ENCODE peak calls at places on chromosomes 3 and 15, in six cellular contexts. P is IMR-90; E is keratinocyte; C is AG04449; V is CD4-positive, alpha-beta T cell; B is sigmoid colon. U is an unnamed sample.

GRCh38 chr15:31513178-31513577 is 186.5 kb downstream of the KLF13 start:
- DNase-seq in B (no peak), V (no peak), E (no peak), P (no peak), C (no peak), U (no peak)

GRCh38 chr15:101049856-101050646 is 130.9 kb downstream of the LRRK1 start:
- DNase-seq in C (no peak), V (no peak), B (peak), P (no peak), E (no peak), U (peak)

GRCh38 chr3:55454611-55455010 is 32.5 kb downstream of the WNT5A start:
- DNase-seq in B (no peak), C (no peak), E (no peak), P (peak), V (no peak), U (no peak)

GRCh38 chr15:48096813-48097212 is 24.0 kb upstream of the SLC24A5 start:
- DNase-seq in C (peak), V (no peak), P (peak), B (no peak), E (peak), U (no peak)

GRCh38 chr15:99706557-99707303 is 26.5 kb downstream of the LYSMD4 start:
- DNase-seq in C (no peak), V (no peak), B (no peak), P (no peak), E (no peak), U (no peak)

GRCh38 chr3:179809639-179810038 is 156.8 kb downstream of the USP13 start:
- DNase-seq in P (no peak), C (no peak), B (no peak), V (no peak), E (no peak), U (no peak)

GRCh38 chr3:114823061-114823460 is 324.0 kb downstream of the ZBTB20 start:
- DNase-seq in P (no peak), V (no peak), E (no peak), C (no peak), B (no peak), U (no peak)

GRCh38 chr15:42045211-42045615 is 24.4 kb upstream of the PLA2G4E start:
- DNase-seq in V (no peak), B (no peak), C (no peak), E (no peak), P (no peak), U (no peak)

GRCh38 chr15:31098953-31099740 is 2.4 kb downstream of the TRPM1 start:
- DNase-seq in B (no peak), V (no peak), P (no peak), E (no peak), C (no peak), U (no peak)

GRCh38 chr3:163347944-163348343 is 1730.4 kb downstream of the SI start:
- DNase-seq in C (no peak), V (no peak), E (no peak), P (no peak), B (no peak), U (no peak)

GRCh38 chr15:68774120-68774519 is 46.6 kb downstream of the ANP32A start:
- DNase-seq in P (no peak), B (no peak), V (no peak), C (no peak), E (no peak), U (no peak)

GRCh38 chr3:4153771-4154170 is 149.4 kb upstream of the SETMAR start:
- DNase-seq in C (no peak), P (no peak), V (no peak), B (no peak), E (no peak), U (no peak)

GRCh38 chr15:101531170-101531569 is 41.7 kb upstream of the PCSK6 start:
- DNase-seq in P (no peak), V (no peak), E (no peak), C (no peak), B (no peak), U (no peak)

GRCh38 chr3:140972833-140973232 is 31.2 kb downstream of the SLC25A36 start:
- DNase-seq in B (no peak), V (no peak), E (no peak), P (peak), C (no peak), U (no peak)

GRCh38 chr15:84034831-84035753 is 200.5 kb upstream of the GOLGA6L4 start:
- DNase-seq in C (peak), P (peak), B (no peak), E (peak), V (no peak), U (no peak)
- TF ChIP-seq CTCF in C (peak), P (peak), B (peak), E (peak), V (no peak), U (peak)

GRCh38 chr3:133897547-133897946 is 1.9 kb upstream of the RAB6B start:
- DNase-seq in V (no peak), E (no peak), C (no peak), P (no peak), B (no peak), U (no peak)

GRCh38 chr3:133896002-133896761 is 500 bp upstream of the RAB6B start:
- DNase-seq in P (no peak), E (no peak), C (no peak), V (no peak), B (no peak), U (no peak)

GRCh38 chr3:133899309-133899708 is 3.6 kb upstream of the RAB6B start:
- DNase-seq in V (no peak), C (no peak), P (no peak), B (no peak), E (no peak), U (no peak)

GRCh38 chr3:133905376-133905775 is 9.7 kb upstream of the RAB6B start:
- DNase-seq in C (no peak), B (no peak), V (no peak), E (no peak), P (no peak), U (no peak)

GRCh38 chr3:133901083-133901482 is 5.4 kb upstream of the RAB6B start:
- DNase-seq in E (no peak), V (no peak), P (no peak), C (no peak), B (no peak), U (no peak)
- TF ChIP-seq CTCF in E (no peak), V (no peak), P (no peak), C (no peak), B (no peak), U (no peak)

GRCh38 chr3:108099679-108100428 is 9.0 kb upstream of the CD47 start:
- DNase-seq in V (no peak), C (no peak), E (no peak), B (no peak), P (peak), U (no peak)
- TF ChIP-seq CTCF in V (no peak), C (no peak), E (no peak), B (no peak), P (no peak), U (no peak)

DNA sequence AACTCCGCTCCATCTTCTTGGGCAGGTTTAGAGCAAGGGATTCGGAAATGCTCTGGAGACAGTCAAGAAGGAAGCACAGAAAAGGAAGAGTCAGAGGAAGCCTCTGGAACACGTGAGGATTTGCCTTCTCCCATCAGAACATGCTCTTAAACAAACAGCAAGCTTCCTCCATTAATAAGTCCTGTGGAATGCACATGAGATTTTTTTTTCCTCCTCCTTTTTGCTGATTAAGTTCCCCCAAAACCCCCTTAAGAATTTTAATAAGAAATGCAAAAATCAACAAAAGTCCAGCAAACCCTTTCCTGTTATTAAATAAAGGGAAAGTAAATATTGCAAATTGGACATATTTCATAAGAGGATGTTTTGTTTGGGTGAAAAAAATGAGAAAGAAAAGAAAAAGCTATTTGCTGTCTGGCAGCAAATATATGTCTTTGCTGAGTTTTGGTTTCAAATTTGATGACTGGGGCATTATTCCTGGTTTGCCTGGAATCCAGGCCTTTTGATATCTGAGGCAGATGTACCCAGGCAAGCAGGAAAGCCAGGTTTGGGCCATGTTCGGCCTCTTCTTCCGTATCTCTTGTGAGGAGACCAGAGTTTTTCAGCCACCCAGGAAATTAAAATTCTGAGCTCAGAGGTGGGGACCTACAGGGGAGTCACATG is 7.9 kb upstream of the TSEN2 start:
- DNase-seq in E (no peak), P (peak), V (no peak), B (peak), C (no peak), U (no peak)
- TF ChIP-seq CTCF in E (no peak), P (no peak), V (no peak), B (no peak), C (no peak), U (no peak)

DNA sequence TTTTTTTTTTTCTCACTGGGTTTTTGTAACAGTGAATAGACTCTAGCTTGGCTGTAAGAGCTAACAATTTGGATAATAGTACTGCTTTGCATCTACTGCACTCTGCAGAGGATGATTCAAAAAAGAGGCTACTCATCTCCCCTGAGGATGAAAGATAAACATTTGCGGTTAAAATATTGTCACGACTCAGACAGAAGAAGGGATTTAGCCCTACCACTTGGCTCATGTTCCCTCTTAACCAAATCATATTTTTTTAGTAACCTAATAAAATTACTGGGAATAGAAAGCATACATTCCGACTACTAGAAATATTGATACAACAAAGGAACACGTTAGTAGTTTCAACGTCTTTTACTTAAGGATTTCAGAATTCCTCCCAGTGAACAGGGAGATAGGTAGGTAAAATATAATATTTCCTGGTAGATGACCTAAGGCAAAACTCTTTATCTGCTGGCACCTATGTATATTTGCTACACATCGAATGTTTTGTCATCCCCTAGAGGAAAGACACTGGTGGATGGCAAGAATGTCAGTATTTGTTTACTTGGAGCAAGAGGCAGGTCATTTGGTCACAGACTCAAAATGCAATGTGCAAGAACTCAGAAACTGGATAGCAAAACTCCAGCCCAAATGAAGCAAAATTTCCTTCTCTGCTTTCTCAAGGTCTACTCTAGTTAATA is 110.8 kb downstream of the GREM1 start:
- DNase-seq in C (peak), P (peak), B (no peak), E (peak), V (no peak), U (no peak)
- TF ChIP-seq CTCF in C (no peak), P (no peak), B (no peak), E (no peak), V (no peak), U (no peak)

GRCh38 chr3:192187485-192188051 is 539.8 kb downstream of the FGF12 start:
- DNase-seq in C (no peak), E (no peak), P (no peak), B (no peak), V (no peak), U (no peak)

GRCh38 chr3:192194081-192194480 is 533.3 kb downstream of the FGF12 start:
- DNase-seq in V (no peak), P (no peak), C (no peak), E (no peak), B (no peak), U (no peak)

GRCh38 chr3:192183109-192183508 is 544.2 kb downstream of the FGF12 start:
- DNase-seq in P (no peak), E (no peak), V (no peak), B (no peak), C (no peak), U (no peak)

GRCh38 chr3:192186508-192186907 is 540.8 kb downstream of the FGF12 start:
- DNase-seq in C (no peak), B (no peak), V (no peak), P (no peak), E (no peak), U (no peak)

GRCh38 chr3:192188218-192188835 is 539.0 kb downstream of the FGF12 start:
- DNase-seq in V (no peak), B (no peak), P (peak), C (no peak), E (no peak), U (peak)
- TF ChIP-seq CTCF in V (peak), B (peak), P (peak), C (peak), E (peak), U (peak)

DNA sequence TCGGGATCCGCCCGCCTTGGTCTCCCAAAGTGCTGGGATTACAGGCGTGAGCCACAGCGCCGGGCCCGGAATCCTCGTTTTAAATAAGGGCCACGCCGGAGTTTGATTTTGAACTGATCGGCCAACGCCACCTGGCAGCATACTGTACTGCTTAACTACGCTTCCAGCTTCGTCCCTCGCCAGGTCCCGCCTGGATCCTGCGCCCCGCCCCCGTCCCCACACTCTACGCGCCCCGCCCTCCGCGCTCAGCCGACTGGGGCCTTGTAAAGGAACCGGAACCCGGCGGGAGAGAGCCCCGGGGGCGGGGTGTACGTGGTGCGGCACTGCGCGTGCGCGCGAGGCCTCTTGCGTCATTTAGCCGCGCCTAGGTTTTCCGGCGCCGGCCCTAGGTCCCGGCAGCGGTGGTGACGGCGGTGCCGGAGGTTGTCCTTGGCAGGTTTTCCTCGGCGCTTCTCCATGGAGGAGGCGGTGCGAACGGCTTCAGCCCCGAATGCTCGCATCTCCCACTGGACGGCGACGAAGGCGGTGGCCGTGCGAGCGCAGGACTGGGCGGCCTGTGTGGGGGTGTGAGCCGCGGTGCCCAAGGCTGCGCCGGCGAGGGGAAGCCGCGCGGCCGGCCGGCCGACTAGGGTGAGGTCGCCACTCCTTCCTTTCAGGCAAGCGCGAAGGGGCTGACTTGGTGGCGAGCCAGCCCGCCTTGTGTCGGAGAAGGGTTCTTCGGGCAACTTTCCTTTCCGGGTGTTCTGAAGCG is at the start of gene NIPA2:
- DNase-seq in C (peak), B (peak), E (peak), V (peak), P (peak), U (peak)
- TF ChIP-seq CTCF in C (no peak), B (no peak), E (no peak), V (no peak), P (no peak), U (peak)

U was measured in neural crest cell.